ENCODE peak calls at places on chromosomes 3 and 15, in five cellular contexts. X, Q, L, C and A are unnamed samples.

GRCh38 chr3:25589783-25590258 is 74.9 kb downstream of the TOP2B start:
- DNase-seq in Q (no peak), C (no peak), L (no peak), X (no peak), A (no peak)

GRCh38 chr15:53454843-53455721 is 304.4 kb downstream of the WDR72 start:
- DNase-seq in L (no peak), X (no peak), Q (no peak), C (no peak), A (no peak)

GRCh38 chr15:82548700-82549099 is 8.4 kb upstream of the RPS17 start:
- DNase-seq in L (no peak), C (no peak), Q (no peak), X (no peak), A (no peak)

GRCh38 chr3:149403443-149403842 is 26.0 kb upstream of the TM4SF1 start:
- DNase-seq in X (no peak), L (no peak), Q (no peak), C (no peak), A (no peak)

GRCh38 chr3:68007621-68008226 is 353.3 kb upstream of the SUCLG2 start:
- DNase-seq in Q (peak; percentile 3), C (peak; percentile 11), L (no peak), X (no peak), A (no peak)

GRCh38 chr3:129603561-129603942 is 2.9 kb downstream of the PLXND1 start:
- DNase-seq in Q (no peak), X (no peak), L (no peak), C (peak; percentile 23), A (no peak)

GRCh38 chr3:143657391-143657790 is 190.9 kb downstream of the SLC9A9 start:
- DNase-seq in L (no peak), C (no peak), X (no peak), Q (no peak), A (no peak)

GRCh38 chr3:77795013-77795412 is 755.1 kb downstream of the ROBO2 start:
- DNase-seq in Q (no peak), C (no peak), X (no peak), L (no peak), A (no peak)

GRCh38 chr3:129686941-129687340 is 80.5 kb upstream of the PLXND1 start:
- DNase-seq in L (no peak), Q (no peak), X (peak; percentile 19), C (no peak), A (no peak)

GRCh38 chr3:137300703-137301102 is 342.9 kb downstream of the IL20RB start:
- DNase-seq in Q (no peak), L (no peak), C (no peak), X (no peak), A (no peak)

GRCh38 chr3:197354195-197355059 is 56.0 kb upstream of the DLG1 start:
- DNase-seq in Q (no peak), L (peak; percentile 56), C (peak; percentile 69), X (peak; percentile 78), A (no peak)

GRCh38 chr3:111695584-111696213 is 100.6 kb upstream of the ZBED2 start:
- DNase-seq in L (no peak), X (peak; percentile 93), C (no peak), Q (no peak), A (no peak)

GRCh38 chr15:76431936-76432335 is 95.4 kb downstream of the ISL2 start:
- DNase-seq in L (no peak), C (no peak), X (peak; percentile 71), Q (no peak), A (no peak)

GRCh38 chr3:57949779-57950618 is 58.2 kb upstream of the FLNB start:
- DNase-seq in C (no peak), X (peak; percentile 58), L (peak; percentile 65), Q (no peak), A (no peak)

GRCh38 chr15:90550919-90551318 is 21.2 kb downstream of the CRTC3 start:
- DNase-seq in Q (no peak), C (no peak), L (no peak), X (peak; percentile 36), A (no peak)

GRCh38 chr3:177362646-177363045 is 165.4 kb upstream of the TBL1XR1 start:
- DNase-seq in C (no peak), Q (no peak), X (no peak), L (no peak), A (no peak)

GRCh38 chr15:76346666-76347506 is 10.3 kb downstream of the ISL2 start:
- DNase-seq in Q (no peak), X (peak; percentile 35), L (no peak), C (no peak), A (no peak)

GRCh38 chr3:170809021-170809974 is 60.7 kb downstream of the RPL22L1 start:
- DNase-seq in L (no peak), X (peak; percentile 77), Q (no peak), C (no peak), A (no peak)

GRCh38 chr3:160052385-160053047 is 63.9 kb downstream of the IL12A start:
- DNase-seq in L (no peak), C (no peak), X (peak; percentile 59), Q (no peak), A (no peak)

GRCh38 chr15:98923159-98923558 is 84.4 kb downstream of the PGPEP1L start:
- DNase-seq in C (no peak), Q (no peak), L (no peak), X (no peak), A (no peak)
- H3K4me1 ChIP-seq in C (peaks cover 20% of the 10 kb centered on the region), Q (peaks cover 7% of the 10 kb centered on the region), L (no peaks in the 10 kb centered on the region), X (peaks cover 4% of the 10 kb centered on the region), A (no peaks in the 10 kb centered on the region)

GRCh38 chr3:39515681-39516441 is 48.4 kb downstream of the MOBP start:
- DNase-seq in X (no peak), L (no peak), Q (no peak), C (no peak), A (no peak)
- H3K27ac ChIP-seq in X (no peak overlapping the region), L (no peak overlapping the region), Q (no peak overlapping the region), C (no peak overlapping the region), A (no peak overlapping the region)

GRCh38 chr3:195254454-195255175 is 16.3 kb downstream of the XXYLT1 start:
- DNase-seq in L (no peak), X (no peak), Q (no peak), C (no peak), A (no peak)
- H3K4me1 ChIP-seq in L (peaks cover 13% of the 10 kb centered on the region), X (peaks cover 11% of the 10 kb centered on the region), Q (peaks cover 35% of the 10 kb centered on the region), C (peaks cover 27% of the 10 kb centered on the region), A (no peaks in the 10 kb centered on the region)

DNA sequence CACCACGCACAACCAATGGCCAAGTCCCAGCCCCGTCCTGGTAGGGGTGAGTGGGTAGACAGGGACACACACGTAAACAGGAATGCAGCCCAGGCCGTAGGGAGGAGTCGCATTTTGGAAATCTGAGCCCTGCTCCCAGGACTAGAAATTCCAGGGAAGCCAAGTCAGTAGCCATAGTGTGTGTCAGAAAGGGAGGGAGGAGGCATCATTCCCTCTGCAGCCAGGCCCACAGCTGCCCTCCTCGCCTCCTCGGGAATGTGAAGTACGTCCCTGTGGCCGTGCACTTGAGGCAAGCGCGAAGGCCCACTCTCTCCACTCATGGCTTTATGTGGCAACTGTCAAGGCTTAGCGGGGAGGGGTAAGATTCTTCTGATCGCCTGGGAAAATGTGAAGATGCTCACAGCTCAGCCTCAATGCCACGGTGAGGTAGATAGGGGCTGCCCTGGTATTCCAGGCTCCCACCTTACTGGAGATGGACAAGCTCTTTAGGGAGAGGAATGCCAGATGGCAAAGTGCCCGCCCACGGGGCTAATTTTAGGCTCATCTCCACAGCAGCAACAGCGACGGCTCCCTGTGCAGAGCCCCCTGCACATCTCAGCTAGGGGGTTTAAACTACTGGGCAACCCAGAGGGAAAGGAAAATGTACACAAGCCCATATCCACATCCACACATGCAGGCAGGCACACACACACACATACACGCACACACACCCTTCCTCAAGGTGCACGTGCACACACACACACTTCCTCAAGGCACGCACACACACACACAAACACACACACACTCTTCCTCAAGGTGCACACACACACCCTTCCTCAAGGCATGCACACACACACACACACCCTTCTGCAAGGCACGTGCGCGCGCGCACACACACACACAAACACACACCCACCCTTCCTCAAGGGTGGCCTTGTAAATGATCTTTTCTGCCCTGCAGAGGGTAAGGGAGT is 65.5 kb downstream of the ADCY5 start:
- DNase-seq in C (no peak), X (peak; percentile 87), Q (no peak), L (peak; percentile 41), A (peak; percentile 29)
- H3K27ac ChIP-seq in C (no peak overlapping the region), X (no peak overlapping the region), Q (no peak overlapping the region), L (peak overlapping the region; percentile 45), A (peak overlapping the region; percentile 73)

GRCh38 chr15:92914768-92915221 is 14.7 kb downstream of the CHD2 start:
- DNase-seq in C (no peak), X (no peak), Q (no peak), L (no peak), A (no peak)

GRCh38 chr15:92914103-92914499 is 14.0 kb downstream of the CHD2 start:
- DNase-seq in C (no peak), X (no peak), L (no peak), Q (no peak), A (no peak)

GRCh38 chr15:92917606-92918407 is 17.7 kb downstream of the CHD2 start:
- DNase-seq in X (peak; percentile 91), C (peak; percentile 92), Q (peak; percentile 85), L (peak; percentile 91), A (peak; percentile 89)

GRCh38 chr15:92920595-92921169 is 20.6 kb downstream of the CHD2 start:
- DNase-seq in X (no peak), Q (no peak), L (no peak), C (no peak), A (no peak)

DNA sequence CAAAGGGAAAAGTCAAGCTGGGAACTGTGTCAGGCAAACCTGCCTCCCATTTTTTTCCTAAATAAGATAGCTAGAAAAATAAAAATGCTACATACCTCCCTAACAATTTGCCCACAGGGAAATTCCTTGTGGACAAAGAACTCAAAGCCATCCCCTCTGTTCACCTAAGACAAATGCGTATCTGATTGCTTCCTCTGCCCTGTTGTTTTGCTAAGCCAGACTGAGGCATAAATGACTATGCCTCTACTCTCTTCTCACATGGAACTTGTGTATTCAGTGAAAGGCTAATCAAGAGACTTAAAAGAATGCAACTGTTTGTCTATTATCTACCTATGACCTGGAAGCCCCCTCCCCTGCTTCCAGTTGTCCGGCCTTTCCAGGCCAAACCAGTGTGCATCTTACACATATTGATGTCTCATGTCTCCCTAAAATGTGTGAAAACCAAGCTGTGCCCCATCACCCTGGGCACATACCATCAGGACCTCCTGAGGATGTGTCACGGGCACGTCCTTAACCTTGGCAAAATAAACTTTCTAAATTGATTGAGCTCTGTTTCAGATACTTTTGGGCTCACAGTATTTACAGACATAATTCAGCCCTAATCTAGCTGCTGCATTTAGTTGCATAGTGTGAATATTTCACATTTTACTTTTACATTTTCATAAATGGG is 15.8 kb downstream of the CHD2 start:
- DNase-seq in X (peak; percentile 90), Q (no peak), L (no peak), C (no peak), A (no peak)
- H3K4me1 ChIP-seq in X (peaks cover 16% of the 10 kb centered on the region), Q (peaks cover 76% of the 10 kb centered on the region), L (peaks cover 1% of the 10 kb centered on the region), C (peaks cover 74% of the 10 kb centered on the region), A (peaks cover 4% of the 10 kb centered on the region)